ENCODE peak calls at places on chromosomes 11 and 22, in seven cellular contexts. W is OCI-LY7; N is CD8-positive, alpha-beta T cell; Y is transverse colon; A is IMR-90; J is HCT116; P is tibial artery. F is an unnamed sample. For H3K4me1 and H3K9me3, the result is how much of the 10 kb centered on the place peaks cover.

GRCh38 chr22:43293259-43293658 is 49.9 kb downstream of the SCUBE1 start:
- DNase-seq in W (no peak), N (no peak), Y (peak), A (no peak), J (no peak), P (no peak), F (peak)

GRCh38 chr22:18994780-18995711 is 59.0 kb upstream of the PRODH start:
- DNase-seq in W (no peak), N (no peak), Y (no peak), A (no peak), J (no peak), P (no peak), F (peak)

GRCh38 chr22:40423882-40424640 is 53.7 kb downstream of the SGSM3 start:
- DNase-seq in W (no peak), N (no peak), Y (no peak), A (no peak), J (no peak), P (no peak), F (no peak)

GRCh38 chr22:19862616-19863246 is 8.1 kb upstream of the GNB1L start:
- DNase-seq in W (no peak), N (no peak), Y (no peak), A (no peak), J (no peak), P (no peak), F (no peak)

GRCh38 chr11:130124096-130124495 is 35.5 kb upstream of the ST14 start:
- DNase-seq in W (no peak), N (no peak), Y (peak), A (peak), J (peak), P (peak), F (no peak)

GRCh38 chr22:44195189-44195871 is 14.6 kb downstream of the PARVG start:
- DNase-seq in W (peak), N (no peak), Y (no peak), A (no peak), J (no peak), P (no peak), F (no peak)

GRCh38 chr11:44564198-44564597 is 1.3 kb upstream of the CD82 start:
- DNase-seq in W (no peak), N (no peak), Y (peak), A (peak), J (no peak), P (no peak), F (no peak)

GRCh38 chr22:50569896-50570535 is 7.3 kb upstream of the SYCE3 start:
- DNase-seq in W (peak), N (no peak), Y (no peak), A (no peak), J (no peak), P (no peak), F (no peak)

GRCh38 chr22:44942056-44942455 is 67.7 kb downstream of the PHF21B start:
- DNase-seq in W (no peak), N (no peak), Y (no peak), A (no peak), J (no peak), P (no peak), F (no peak)

GRCh38 chr22:23576681-23577080 is 3.4 kb downstream of the IGLL1 start:
- DNase-seq in W (no peak), N (no peak), Y (no peak), A (no peak), J (no peak), P (no peak), F (no peak)

GRCh38 chr11:65436412-65437032 is 13.9 kb downstream of the NEAT1 start:
- DNase-seq in W (no peak), N (no peak), Y (peak), A (peak), J (no peak), P (no peak), F (no peak)

GRCh38 chr11:75469785-75470405 is 36.9 kb upstream of the KLHL35 start:
- DNase-seq in W (no peak), N (no peak), Y (no peak), A (no peak), J (no peak), P (no peak), F (no peak)

GRCh38 chr22:43183496-43184263 is 3.3 kb downstream of the TTLL12 start:
- DNase-seq in W (no peak), N (no peak), Y (no peak), A (peak), J (no peak), P (no peak), F (no peak)

GRCh38 chr11:27409060-27409459 is 46.0 kb upstream of the CCDC34 start:
- DNase-seq in W (no peak), N (no peak), Y (no peak), A (no peak), J (no peak), P (peak), F (no peak)

GRCh38 chr11:27411330-27411729 is 48.3 kb upstream of the CCDC34 start:
- DNase-seq in W (no peak), N (no peak), Y (no peak), A (no peak), J (no peak), P (no peak), F (no peak)

GRCh38 chr11:27412192-27412691 is 49.2 kb upstream of the CCDC34 start:
- DNase-seq in W (no peak), N (no peak), Y (no peak), A (no peak), J (no peak), P (no peak), F (no peak)

GRCh38 chr11:27409742-27410141 is 46.7 kb upstream of the CCDC34 start:
- DNase-seq in W (no peak), N (no peak), Y (no peak), A (no peak), J (no peak), P (no peak), F (no peak)

GRCh38 chr11:27410301-27410700 is 47.3 kb upstream of the CCDC34 start:
- DNase-seq in W (no peak), N (no peak), Y (no peak), A (no peak), J (no peak), P (no peak), F (no peak)
- H3K4me1 ChIP-seq in W (under half), N (under half), Y (under half), A (under half), J (under half), P (under half), F (under half)

GRCh38 chr11:68893282-68893681 is 10.3 kb downstream of the MRPL21 start:
- DNase-seq in W (no peak), N (no peak), Y (no peak), A (no peak), J (no peak), P (no peak), F (no peak)

GRCh38 chr11:68889948-68890446 is 13.6 kb downstream of the MRPL21 start:
- DNase-seq in W (no peak), N (no peak), Y (peak), A (peak), J (no peak), P (peak), F (peak)

GRCh38 chr11:68891356-68891948 is 12.2 kb downstream of the MRPL21 start:
- DNase-seq in W (no peak), N (no peak), Y (no peak), A (no peak), J (no peak), P (no peak), F (peak)

GRCh38 chr11:68892576-68892975 is 11.1 kb downstream of the MRPL21 start:
- DNase-seq in W (no peak), N (no peak), Y (no peak), A (no peak), J (no peak), P (no peak), F (no peak)

DNA sequence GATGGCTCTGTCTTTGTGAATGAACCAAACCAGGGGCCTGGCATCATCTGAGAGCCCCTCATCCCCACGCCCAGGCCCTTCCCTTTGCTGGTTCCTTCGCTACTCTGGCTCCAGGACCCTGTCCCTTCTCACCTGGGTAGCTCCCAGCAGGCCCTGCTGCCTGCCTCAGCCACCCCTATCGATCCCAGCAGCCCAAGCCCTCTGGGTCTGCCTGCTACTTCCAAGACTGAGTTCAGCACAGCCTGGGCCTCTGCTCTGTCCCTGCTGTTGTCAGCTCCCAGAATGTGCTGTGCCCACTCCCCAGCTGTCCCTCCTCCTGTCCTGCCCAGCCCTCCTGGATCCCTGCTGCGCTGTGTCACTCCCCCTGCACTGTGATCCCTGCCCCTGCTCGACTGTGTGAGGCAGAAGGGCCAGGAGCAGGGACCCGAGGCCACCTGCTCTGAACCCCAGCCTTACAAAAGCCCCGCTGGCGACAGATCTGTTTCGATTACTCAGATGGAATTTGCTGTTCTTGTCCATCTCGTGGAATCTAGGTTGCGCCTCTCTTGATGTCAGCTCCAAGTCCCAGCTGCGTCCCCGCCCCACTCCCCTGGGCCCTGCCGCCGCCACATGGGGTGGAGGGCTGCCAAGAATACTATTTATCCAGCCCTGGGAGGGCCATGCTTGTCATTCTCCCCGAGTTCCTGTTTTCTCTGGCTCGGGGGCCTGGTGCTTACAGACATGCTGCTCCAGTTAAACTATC is 13.0 kb downstream of the MRPL21 start:
- DNase-seq in W (no peak), N (no peak), Y (peak), A (peak), J (no peak), P (peak), F (peak)
- TF ChIP-seq CTCF in W (no peak), N (no peak), Y (no peak), A (no peak), J (no peak), P (no peak), F (no peak)

DNA sequence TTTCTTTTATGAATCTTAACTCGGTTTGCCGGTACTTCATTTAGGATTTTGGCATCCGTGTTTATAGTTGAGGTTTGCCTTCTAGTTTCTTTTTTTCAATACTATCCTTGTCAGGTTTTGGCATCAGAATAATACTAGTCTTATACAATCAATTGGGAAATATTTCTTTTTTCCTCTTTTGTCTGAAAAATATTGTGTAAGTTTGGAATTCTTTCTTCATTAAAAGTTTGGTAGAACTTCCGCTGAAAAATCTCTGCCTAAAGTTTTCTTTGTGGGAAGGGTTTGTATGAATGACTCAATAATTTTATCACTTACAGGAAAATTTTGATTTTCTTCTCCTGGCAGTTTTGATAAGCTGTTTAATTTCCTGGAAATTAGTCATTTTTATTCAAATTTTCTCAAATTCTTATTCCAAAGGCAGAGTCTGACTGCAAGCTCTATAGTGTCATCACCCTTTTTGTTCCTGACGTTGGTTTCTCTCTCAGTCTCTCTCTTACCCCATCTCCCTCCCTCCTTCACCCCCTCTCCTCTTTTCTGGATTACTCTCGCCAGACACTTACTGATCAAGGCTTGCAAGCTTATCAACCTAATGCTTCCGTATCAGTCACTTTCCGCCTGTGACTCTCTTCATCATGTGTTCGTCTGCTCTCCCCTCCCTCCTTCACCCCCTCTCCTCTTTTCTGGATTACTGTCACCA is 555.7 kb downstream of the TBC1D22A start:
- DNase-seq in W (no peak), N (no peak), Y (no peak), A (no peak), J (no peak), P (no peak), F (no peak)
- H3K9me3 ChIP-seq in W (under half), N (under half), Y (under half), A (under half), J (under half), P (under half), F (under half)

GRCh38 chr22:41478891-41479521 is 10.1 kb downstream of the ACO2 start:
- DNase-seq in W (no peak), N (no peak), Y (no peak), A (peak), J (no peak), P (peak), F (peak)

GRCh38 chr22:41471606-41472005 is 2.7 kb downstream of the ACO2 start:
- DNase-seq in W (no peak), N (no peak), Y (no peak), A (no peak), J (no peak), P (no peak), F (no peak)

GRCh38 chr22:41479671-41480396 is 10.9 kb downstream of the ACO2 start:
- DNase-seq in W (no peak), N (no peak), Y (no peak), A (peak), J (no peak), P (peak), F (no peak)

GRCh38 chr22:41478473-41478872 is 9.6 kb downstream of the ACO2 start:
- DNase-seq in W (no peak), N (no peak), Y (no peak), A (no peak), J (no peak), P (no peak), F (no peak)

DNA sequence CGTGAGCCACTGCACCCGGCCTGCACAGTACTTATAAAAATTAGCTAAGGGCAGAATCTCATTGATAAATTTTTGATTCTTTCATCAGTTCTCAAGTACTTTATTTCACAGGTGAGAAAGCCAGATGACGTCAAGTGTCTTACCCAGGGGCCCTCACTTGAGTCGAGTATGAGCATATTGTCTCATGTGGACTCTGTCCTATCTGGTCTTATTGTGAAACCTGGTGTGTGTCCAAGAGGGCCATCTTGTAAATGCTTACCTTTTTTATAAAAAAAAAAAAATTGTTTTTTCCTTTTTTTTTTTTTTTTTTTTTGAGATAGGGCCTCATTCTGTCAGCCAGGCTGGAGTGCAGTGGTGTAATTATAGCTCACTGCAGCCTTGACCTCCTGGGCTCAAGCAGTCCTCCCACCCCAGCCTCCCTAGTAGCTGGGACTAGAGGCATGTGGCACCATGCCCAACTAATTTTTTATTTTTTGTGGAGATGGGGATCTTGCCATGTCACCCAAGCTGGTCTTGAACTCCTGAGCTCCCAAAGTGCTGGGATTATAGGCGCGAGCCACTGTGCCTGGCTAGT is 6.0 kb downstream of the ACO2 start:
- DNase-seq in W (no peak), N (no peak), Y (no peak), A (no peak), J (no peak), P (no peak), F (no peak)
- H3K4me1 ChIP-seq in W (under half), N (under half), Y (under half), A (under half), J (under half), P (under half), F (under half)

GRCh38 chr11:69376155-69377028 is 82.4 kb downstream of the MYEOV start:
- DNase-seq in W (no peak), N (no peak), Y (peak), A (no peak), J (no peak), P (no peak), F (peak)
- TF ChIP-seq CTCF in W (no peak), N (no peak), Y (no peak), A (no peak), J (no peak), P (no peak), F (no peak)

GRCh38 chr11:2656859-2657258 is 42.9 kb downstream of the KCNQ1OT1 start:
- DNase-seq in W (no peak), N (no peak), Y (no peak), A (no peak), J (no peak), P (no peak), F (no peak)
- H3K9me3 ChIP-seq in W (under half), N (under half), Y (under half), A (half or more), J (under half), P (under half), F (under half)

DNA sequence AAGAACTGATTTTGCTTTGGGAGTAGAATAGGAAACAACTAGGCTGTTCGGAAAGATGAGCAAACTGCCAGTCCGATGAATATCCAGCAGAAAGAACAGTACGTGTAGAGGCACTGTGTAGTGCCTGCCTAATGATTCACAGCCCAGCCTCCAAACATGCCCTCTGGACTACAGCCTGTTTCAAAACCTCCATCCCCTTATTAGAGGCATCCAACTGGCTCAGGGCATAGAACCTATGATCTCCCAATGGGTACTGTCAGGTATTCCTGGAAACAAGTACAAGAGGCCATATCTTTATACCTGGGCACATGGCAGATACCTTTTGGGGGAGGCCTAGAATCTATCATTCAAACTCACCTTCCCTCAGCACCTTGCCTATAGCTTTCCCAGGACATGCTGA is 4.9 kb downstream of the RRP8 start:
- DNase-seq in W (no peak), N (no peak), Y (no peak), A (no peak), J (no peak), P (no peak), F (no peak)
- H3K4me1 ChIP-seq in W (under half), N (under half), Y (under half), A (under half), J (under half), P (half or more), F (under half)

DNA sequence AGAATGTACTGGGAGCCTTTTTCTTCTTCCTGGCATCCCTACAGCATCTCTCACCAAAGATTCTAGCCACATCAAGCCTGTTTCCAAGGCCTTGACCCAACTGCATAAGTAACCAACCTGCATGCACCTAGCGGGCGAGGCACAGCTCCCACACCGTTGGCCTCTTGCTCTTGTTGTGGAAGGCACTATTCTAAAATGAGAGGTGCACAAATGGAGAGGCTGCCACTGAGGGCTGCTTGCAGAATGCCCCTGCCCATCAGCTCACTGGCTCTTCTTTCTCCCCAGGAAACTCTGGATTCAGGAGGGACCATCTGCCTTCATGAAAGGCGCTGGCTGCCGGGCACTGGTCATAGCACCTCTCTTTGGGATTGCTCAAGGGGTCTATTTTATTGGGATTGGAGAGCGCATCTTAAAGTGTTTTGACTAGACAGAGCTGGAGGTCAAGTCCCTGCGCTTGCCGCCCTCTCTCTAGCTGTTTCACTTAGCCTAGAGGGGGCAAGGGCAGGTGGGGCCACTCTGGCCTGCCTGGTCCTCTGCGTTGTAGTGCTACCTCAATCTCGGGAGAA is 26.6 kb downstream of the SLC25A18 start:
- DNase-seq in W (no peak), N (no peak), Y (no peak), A (no peak), J (no peak), P (no peak), F (no peak)
- TF ChIP-seq CTCF in W (no peak), N (no peak), Y (no peak), A (no peak), J (no peak), P (no peak), F (no peak)

DNA sequence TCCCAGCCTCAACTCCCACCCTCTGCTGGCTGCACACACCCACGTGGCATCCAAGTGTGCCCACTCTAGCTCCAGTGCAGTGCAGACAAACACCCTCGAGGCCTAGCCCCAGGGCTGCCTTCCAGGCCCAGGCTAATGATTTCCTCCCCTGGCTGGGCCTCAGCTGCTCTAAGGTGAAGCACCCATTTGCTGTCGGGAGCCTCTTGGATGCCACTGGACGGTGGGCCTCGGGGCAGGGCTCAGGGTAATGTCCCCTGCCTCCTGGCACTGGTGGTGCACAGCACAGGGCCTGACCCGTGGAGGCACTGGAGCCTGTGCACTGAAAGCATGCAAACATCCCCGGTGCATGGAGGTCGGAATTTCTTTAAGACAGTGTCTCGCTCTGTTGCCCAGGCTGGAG is 635.2 kb downstream of the TBC1D22A start:
- DNase-seq in W (no peak), N (no peak), Y (no peak), A (no peak), J (no peak), P (no peak), F (no peak)
- H3K9me3 ChIP-seq in W (under half), N (under half), Y (under half), A (under half), J (under half), P (under half), F (under half)

F was measured in BE2C.